ENCODE peak calls at places on chromosomes 4 and X, in eight cellular contexts. V is SK-N-SH, Z is astrocyte, N is H9, X is fibroblast of lung, U is GM23338, B is neuronal stem cell, Y is HCT116. Q is an unnamed sample.

GRCh38 chr4:55378617-55379467 is 16.9 kb upstream of the TMEM165 start:
- DNase-seq in B (no peak), Y (peak), U (no peak), V (no peak), N (no peak), Z (no peak), X (no peak), Q (no peak)

GRCh38 chrX:110053453-110053852 is 50.5 kb downstream of the TMEM164 start:
- DNase-seq in N (no peak), U (no peak), Y (no peak), Z (no peak), X (no peak), B (no peak), V (no peak), Q (no peak)

GRCh38 chr4:8276358-8277240 is 7.0 kb downstream of the HTRA3 start:
- DNase-seq in N (no peak), X (peak), U (no peak), Y (no peak), Z (no peak), V (no peak), B (no peak), Q (no peak)

GRCh38 chrX:13064599-13065143 is 20.3 kb upstream of the FAM9C start:
- DNase-seq in Z (peak), U (no peak), N (no peak), X (peak), V (no peak), Y (no peak), B (no peak), Q (no peak)

GRCh38 chr4:170691168-170691567 is 601.4 kb upstream of the AADAT start:
- DNase-seq in Z (no peak), U (no peak), V (no peak), B (no peak), Y (no peak), X (no peak), N (no peak), Q (no peak)

GRCh38 chrX:36462142-36462541 is 542.6 kb downstream of the CFAP47 start:
- DNase-seq in V (no peak), Z (no peak), B (no peak), X (no peak), N (no peak), Y (no peak), U (peak), Q (no peak)

GRCh38 chr4:53089940-53090729 is 228.0 kb downstream of the RASL11B start:
- DNase-seq in V (no peak), U (no peak), X (peak), Z (no peak), Y (no peak), B (no peak), N (no peak), Q (no peak)

GRCh38 chr4:187171731-187172339 is 448.2 kb upstream of the FAT1 start:
- DNase-seq in Z (peak), N (no peak), X (peak), Y (no peak), B (no peak), U (no peak), V (no peak), Q (no peak)

GRCh38 chrX:72027024-72027913 is 104.4 kb downstream of the RTL5 start:
- DNase-seq in X (no peak), U (no peak), V (no peak), B (no peak), Y (no peak), Z (no peak), N (peak), Q (no peak)

GRCh38 chrX:125953769-125954168 is 212.3 kb downstream of the DCAF12L2 start:
- DNase-seq in U (no peak), N (no peak), Y (no peak), V (no peak), X (no peak), B (no peak), Z (no peak), Q (no peak)

GRCh38 chrX:129798456-129798855 is 18.7 kb downstream of the SASH3 start:
- DNase-seq in Y (no peak), B (no peak), Z (no peak), V (no peak), X (no peak), U (no peak), N (no peak), Q (no peak)

GRCh38 chr4:304987-305680 is at the start of gene ZNF732:
- DNase-seq in V (peak), Z (peak), Y (no peak), B (peak), N (no peak), X (peak), U (peak), Q (peak)

GRCh38 chrX:102899940-102900916 is 36.8 kb upstream of the RAB40AL start:
- DNase-seq in X (peak), B (peak), Y (peak), N (peak), V (peak), Z (peak), U (peak), Q (peak)

GRCh38 chrX:41471786-41472185 is 24.6 kb downstream of the NYX start:
- DNase-seq in X (no peak), N (no peak), U (no peak), Y (no peak), V (no peak), B (no peak), Z (no peak), Q (no peak)

GRCh38 chr4:55866973-55867574 is 13.6 kb downstream of the EXOC1 start:
- DNase-seq in X (peak), Z (peak), Y (peak), U (peak), N (no peak), B (peak), V (peak), Q (peak)

GRCh38 chr4:150593996-150594395 is 12.0 kb downstream of the MAB21L2 start:
- DNase-seq in Z (peak), X (peak), Y (no peak), V (no peak), N (no peak), B (no peak), U (no peak), Q (peak)

GRCh38 chr4:120922390-120923200 is at the start of gene PRDM5:
- DNase-seq in Z (peak), Y (no peak), B (peak), V (peak), N (peak), X (peak), U (peak), Q (no peak)

GRCh38 chr4:169251291-169252235 is 19.2 kb downstream of the SH3RF1 start:
- DNase-seq in V (no peak), U (peak), X (no peak), N (peak), Y (peak), B (no peak), Z (peak), Q (no peak)

GRCh38 chrX:18012974-18013373 is 151.9 kb upstream of the RAI2 start:
- DNase-seq in X (no peak), N (no peak), B (no peak), Z (no peak), V (no peak), U (no peak), Y (no peak), Q (no peak)

GRCh38 chrX:1464282-1465131 is 11.8 kb upstream of the ASMTL start:
- DNase-seq in Z (no peak), N (peak), B (no peak), V (no peak), Y (no peak), X (no peak), U (no peak), Q (no peak)

GRCh38 chrX:57951666-57952319 is 41.5 kb upstream of the ZXDA start:
- DNase-seq in B (no peak), Z (no peak), V (no peak), X (no peak), Y (no peak), U (no peak), N (no peak), Q (no peak)

GRCh38 chr4:125231661-125232060 is 83.1 kb upstream of the FAT4 start:
- DNase-seq in Y (no peak), X (no peak), U (no peak), B (no peak), Z (no peak), V (no peak), N (no peak), Q (no peak)

DNA sequence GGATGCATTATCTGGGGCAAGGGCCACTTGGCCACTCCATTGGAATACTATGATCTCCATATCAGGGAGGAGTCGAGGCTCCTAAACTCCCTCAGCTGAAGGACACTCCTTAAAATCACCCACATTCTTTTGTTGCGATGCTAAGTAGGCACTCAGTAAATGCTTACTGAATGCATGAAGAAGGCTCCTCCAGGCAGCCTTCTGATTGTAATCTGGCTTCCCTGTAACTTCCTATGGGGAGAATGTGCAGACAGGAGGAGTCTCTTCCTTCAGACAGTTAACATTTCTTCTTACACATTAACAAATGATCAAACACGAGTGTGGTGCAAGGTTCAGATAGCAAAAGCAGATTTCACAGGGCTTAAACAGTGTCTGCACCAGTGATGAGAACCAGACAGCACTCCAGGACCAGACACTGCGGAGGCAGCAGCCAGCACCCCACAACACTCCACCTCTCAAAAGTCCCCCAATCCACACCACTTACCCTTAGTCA is 21.4 kb upstream of the USO1 start:
- DNase-seq in X (no peak), U (peak), B (no peak), N (peak), V (peak), Z (no peak), Y (no peak), Q (no peak)
- H2AFZ ChIP-seq in X (no peak), U (no peak), B (no peak), N (no peak), V (no peak), Z (no peak), Y (no peak), Q (no peak)

DNA sequence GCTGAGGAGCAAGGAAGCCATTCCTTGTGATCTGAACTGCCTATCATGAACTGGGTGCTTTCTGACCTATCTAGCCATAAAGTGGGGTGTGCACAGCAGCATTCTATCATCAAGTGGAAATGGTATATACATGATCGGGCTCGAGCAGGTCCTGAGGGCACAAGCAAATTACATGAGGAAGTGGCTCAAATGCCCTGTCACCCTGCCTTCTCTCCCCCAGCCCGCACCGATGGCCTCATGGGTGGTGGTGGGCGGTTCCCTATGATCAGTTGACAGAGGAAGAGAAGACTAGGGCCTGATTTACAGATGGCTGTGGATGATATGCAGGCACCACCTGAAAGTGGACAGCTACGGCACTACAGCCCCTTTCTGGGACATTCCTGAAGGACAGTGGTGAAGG is 46.3 kb upstream of the BCLAF3 start:
- DNase-seq in Y (no peak), Z (no peak), V (no peak), B (no peak), U (no peak), X (no peak), N (no peak), Q (no peak)
- H2AFZ ChIP-seq in Y (no peak), Z (no peak), V (no peak), B (no peak), U (no peak), X (no peak), N (no peak), Q (no peak)

DNA sequence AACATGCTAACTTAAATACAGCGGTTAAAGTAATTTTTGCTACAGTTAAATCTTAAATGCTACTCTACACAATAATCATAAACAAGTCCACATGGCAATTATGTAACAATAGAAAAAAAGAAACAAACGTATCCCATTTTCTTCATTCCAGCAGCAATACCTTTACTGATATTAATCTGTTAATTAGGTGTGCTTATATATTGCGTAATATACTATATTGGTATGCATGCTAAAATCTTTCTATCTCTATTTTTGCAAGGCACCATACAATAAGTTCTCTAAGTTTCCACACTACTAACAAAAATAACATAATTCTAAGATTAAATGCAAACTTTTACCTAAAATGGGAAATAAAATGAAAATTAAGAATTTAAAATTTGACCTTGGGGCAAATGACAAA is 500.6 kb downstream of the SPOCK3 start:
- DNase-seq in Y (no peak), B (no peak), V (no peak), U (no peak), Z (no peak), N (no peak), X (no peak), Q (no peak)
- H2AFZ ChIP-seq in Y (no peak), B (no peak), V (no peak), U (no peak), Z (no peak), N (no peak), X (no peak), Q (no peak)

GRCh38 chr4:65546882-65547281 is 123.4 kb downstream of the EPHA5 start:
- DNase-seq in Y (no peak), N (no peak), X (no peak), Z (no peak), V (no peak), B (no peak), U (no peak), Q (no peak)

GRCh38 chr4:65550500-65550899 is 119.8 kb downstream of the EPHA5 start:
- DNase-seq in X (no peak), B (no peak), V (no peak), Z (no peak), Y (no peak), N (no peak), U (no peak), Q (no peak)

DNA sequence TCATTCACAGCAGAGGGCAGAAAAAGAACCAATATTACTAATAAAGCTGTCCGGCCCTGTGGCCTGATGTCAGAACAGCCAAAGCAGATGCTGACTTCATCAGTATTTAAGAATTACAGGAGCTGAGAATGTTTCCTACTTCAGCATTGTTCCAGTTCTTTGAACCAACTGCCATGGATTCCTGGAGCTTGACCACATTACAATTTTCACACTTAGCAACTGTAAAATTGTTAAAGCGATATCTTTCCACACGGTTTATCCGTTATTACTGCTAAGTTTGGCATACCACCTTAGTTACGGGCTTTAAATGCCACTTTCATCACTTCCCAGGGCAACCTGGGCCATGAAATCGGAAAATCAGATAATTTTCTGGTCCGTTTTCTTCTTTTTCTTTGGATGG is 118.2 kb downstream of the EPHA5 start:
- DNase-seq in N (no peak), B (no peak), V (no peak), Y (no peak), U (no peak), Z (no peak), X (no peak), Q (no peak)
- H2AFZ ChIP-seq in N (no peak), B (peak), V (no peak), Y (no peak), U (peak), Z (no peak), X (no peak), Q (no peak)

GRCh38 chr4:174224550-174224949 is 58.9 kb downstream of the FBXO8 start:
- DNase-seq in X (no peak), U (no peak), Z (no peak), N (no peak), V (no peak), Y (no peak), B (no peak), Q (no peak)
- H2AFZ ChIP-seq in X (no peak), U (no peak), Z (no peak), N (no peak), V (no peak), Y (no peak), B (no peak), Q (no peak)

GRCh38 chr4:176013466-176014247 is 52.0 kb upstream of the WDR17 start:
- DNase-seq in V (no peak), B (no peak), Y (no peak), N (no peak), X (no peak), Z (no peak), U (no peak), Q (no peak)
- H2AFZ ChIP-seq in V (no peak), B (peak), Y (no peak), N (no peak), X (no peak), Z (no peak), U (peak), Q (no peak)

DNA sequence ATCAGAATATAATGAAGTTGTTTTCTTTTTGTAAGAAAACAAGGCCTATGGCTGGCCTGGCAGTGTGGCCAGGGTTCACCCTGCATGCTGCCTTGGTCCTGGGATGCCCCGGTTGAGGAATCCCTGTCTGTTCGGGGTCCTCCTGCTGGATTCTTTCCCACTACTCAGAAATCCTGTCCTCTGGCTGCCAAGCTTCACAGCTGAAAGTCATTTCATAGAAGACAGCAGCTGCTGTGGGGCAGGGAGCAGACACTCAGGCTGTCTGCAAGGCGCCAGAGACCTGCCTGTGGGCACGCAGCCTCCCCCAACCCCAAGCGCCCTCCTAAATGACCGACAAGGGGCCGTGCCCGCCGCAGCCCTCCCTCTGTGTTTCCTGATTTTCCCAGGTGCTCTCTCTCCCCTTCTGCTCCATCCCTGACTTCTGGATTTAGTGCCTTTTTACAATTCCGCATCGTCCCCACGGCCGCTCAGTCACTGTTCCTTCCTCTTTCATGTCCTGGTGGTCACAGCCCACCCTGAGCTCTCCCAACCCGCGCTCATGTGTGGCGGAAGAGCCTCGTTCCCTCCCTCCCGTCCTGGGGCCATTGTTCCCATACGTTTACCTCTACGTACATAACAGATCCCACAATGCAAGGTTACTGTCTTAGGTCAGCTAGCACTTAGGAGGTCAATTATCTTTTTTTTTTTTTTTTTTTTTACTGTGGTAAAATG is 27.5 kb downstream of the ZFYVE28 start:
- DNase-seq in Y (no peak), N (no peak), V (peak), X (no peak), U (no peak), Z (no peak), B (no peak), Q (no peak)
- H2AFZ ChIP-seq in Y (no peak), N (no peak), V (no peak), X (no peak), U (no peak), Z (no peak), B (no peak), Q (peak)

GRCh38 chr4:91653067-91653466 is 650.7 kb upstream of the GRID2 start:
- DNase-seq in N (no peak), Y (no peak), U (no peak), V (no peak), B (no peak), Z (no peak), X (no peak), Q (no peak)
- H2AFZ ChIP-seq in N (no peak), Y (no peak), U (no peak), V (no peak), B (no peak), Z (no peak), X (no peak), Q (no peak)

Q was measured in K562.